ENCODE peak calls at places on chromosomes 11 and 22, in seven cellular contexts. One of them, this sample, is unnamed.

GRCh38 chr11:12478743-12479142 is 101.4 kb downstream of the PARVA start:
- DNase-seq in hepatocyte: no peak
- DNase-seq in fibroblast of lung: peak
- DNase-seq in mammary epithelial cell: peak
- DNase-seq in HCT116: no peak
- DNase-seq in K562: no peak
- DNase-seq in GM23338: no peak
- DNase-seq in this sample: no peak

GRCh38 chr11:74756571-74756970 is 7.9 kb downstream of the RNF169 start:
- DNase-seq in GM23338: no peak
- DNase-seq in K562: no peak
- DNase-seq in mammary epithelial cell: no peak
- DNase-seq in fibroblast of lung: no peak
- DNase-seq in HCT116: no peak
- DNase-seq in hepatocyte: no peak
- DNase-seq in this sample: no peak

GRCh38 chr11:9838961-9839360 is 175.1 kb downstream of the SWAP70 start:
- DNase-seq in mammary epithelial cell: peak
- DNase-seq in GM23338: peak
- DNase-seq in fibroblast of lung: peak
- DNase-seq in hepatocyte: no peak
- DNase-seq in HCT116: no peak
- DNase-seq in K562: no peak
- DNase-seq in this sample: no peak

GRCh38 chr11:65916391-65916790 is 2.5 kb downstream of the C11orf68 start:
- DNase-seq in fibroblast of lung: no peak
- DNase-seq in K562: no peak
- DNase-seq in hepatocyte: no peak
- DNase-seq in GM23338: no peak
- DNase-seq in mammary epithelial cell: no peak
- DNase-seq in HCT116: no peak
- DNase-seq in this sample: no peak

GRCh38 chr11:62394825-62395538 is 23.9 kb upstream of the SCGB1A1 start:
- DNase-seq in GM23338: peak
- DNase-seq in mammary epithelial cell: peak
- DNase-seq in K562: peak
- DNase-seq in hepatocyte: peak
- DNase-seq in fibroblast of lung: peak
- DNase-seq in HCT116: peak
- DNase-seq in this sample: peak

GRCh38 chr11:130476922-130477491 is 28.6 kb downstream of the ADAMTS15 start:
- DNase-seq in fibroblast of lung: no peak
- DNase-seq in hepatocyte: no peak
- DNase-seq in HCT116: no peak
- DNase-seq in mammary epithelial cell: no peak
- DNase-seq in GM23338: no peak
- DNase-seq in K562: no peak
- DNase-seq in this sample: no peak

GRCh38 chr11:44654596-44654995 is 72.2 kb upstream of the TSPAN18 start:
- DNase-seq in fibroblast of lung: no peak
- DNase-seq in K562: no peak
- DNase-seq in mammary epithelial cell: no peak
- DNase-seq in HCT116: no peak
- DNase-seq in hepatocyte: no peak
- DNase-seq in GM23338: no peak
- DNase-seq in this sample: no peak

GRCh38 chr22:26213826-26214225 is 44.6 kb downstream of the SEZ6L start:
- DNase-seq in mammary epithelial cell: no peak
- DNase-seq in fibroblast of lung: no peak
- DNase-seq in HCT116: no peak
- DNase-seq in hepatocyte: no peak
- DNase-seq in GM23338: no peak
- DNase-seq in K562: no peak
- DNase-seq in this sample: no peak

GRCh38 chr11:69049490-69049867 is 747 bp downstream of the TPCN2 start:
- DNase-seq in fibroblast of lung: no peak
- DNase-seq in K562: no peak
- DNase-seq in hepatocyte: no peak
- DNase-seq in GM23338: no peak
- DNase-seq in HCT116: no peak
- DNase-seq in mammary epithelial cell: no peak
- DNase-seq in this sample: peak

GRCh38 chr11:14378171-14378570 is 19.2 kb upstream of the RRAS2 start:
- DNase-seq in K562: no peak
- DNase-seq in hepatocyte: no peak
- DNase-seq in fibroblast of lung: no peak
- DNase-seq in mammary epithelial cell: peak
- DNase-seq in GM23338: no peak
- DNase-seq in HCT116: no peak
- DNase-seq in this sample: no peak

GRCh38 chr22:24772493-24773220 is 1.9 kb downstream of the PIWIL3 start:
- DNase-seq in K562: peak
- DNase-seq in fibroblast of lung: peak
- DNase-seq in HCT116: peak
- DNase-seq in GM23338: peak
- DNase-seq in mammary epithelial cell: peak
- DNase-seq in hepatocyte: peak
- DNase-seq in this sample: peak

GRCh38 chr11:116614306-116615210 is 158.2 kb downstream of the BUD13 start:
- DNase-seq in mammary epithelial cell: no peak
- DNase-seq in hepatocyte: no peak
- DNase-seq in GM23338: no peak
- DNase-seq in HCT116: no peak
- DNase-seq in fibroblast of lung: no peak
- DNase-seq in K562: no peak
- DNase-seq in this sample: no peak

GRCh38 chr11:122784325-122785155 is 53.8 kb upstream of the CRTAM start:
- DNase-seq in mammary epithelial cell: peak
- DNase-seq in HCT116: no peak
- DNase-seq in K562: no peak
- DNase-seq in GM23338: no peak
- DNase-seq in fibroblast of lung: peak
- DNase-seq in hepatocyte: peak
- DNase-seq in this sample: no peak

GRCh38 chr11:57458410-57459111 is 1.8 kb upstream of the RTN4RL2 start:
- DNase-seq in hepatocyte: peak
- DNase-seq in HCT116: no peak
- DNase-seq in GM23338: peak
- DNase-seq in mammary epithelial cell: no peak
- DNase-seq in fibroblast of lung: no peak
- DNase-seq in K562: peak
- DNase-seq in this sample: peak

GRCh38 chr22:22578702-22579424 is 19.8 kb upstream of the PRAME start:
- DNase-seq in GM23338: no peak
- DNase-seq in fibroblast of lung: peak
- DNase-seq in HCT116: no peak
- DNase-seq in mammary epithelial cell: no peak
- DNase-seq in K562: peak
- DNase-seq in hepatocyte: peak
- DNase-seq in this sample: peak

GRCh38 chr22:41799486-41800347 is 762 bp upstream of the CCDC134 start:
- DNase-seq in hepatocyte: peak
- DNase-seq in HCT116: no peak
- DNase-seq in GM23338: peak
- DNase-seq in K562: peak
- DNase-seq in fibroblast of lung: peak
- DNase-seq in mammary epithelial cell: no peak
- DNase-seq in this sample: no peak

GRCh38 chr11:79060534-79060933 is 380.3 kb downstream of the TENM4 start:
- DNase-seq in mammary epithelial cell: no peak
- DNase-seq in HCT116: no peak
- DNase-seq in fibroblast of lung: no peak
- DNase-seq in GM23338: no peak
- DNase-seq in hepatocyte: no peak
- DNase-seq in K562: no peak
- DNase-seq in this sample: no peak

GRCh38 chr11:79857404-79857803 is 416.6 kb upstream of the TENM4 start:
- DNase-seq in hepatocyte: no peak
- DNase-seq in mammary epithelial cell: no peak
- DNase-seq in K562: no peak
- DNase-seq in fibroblast of lung: no peak
- DNase-seq in HCT116: no peak
- DNase-seq in GM23338: no peak
- DNase-seq in this sample: no peak

GRCh38 chr22:43236401-43237166 is 49.6 kb upstream of the TTLL12 start:
- DNase-seq in GM23338: no peak
- DNase-seq in fibroblast of lung: no peak
- DNase-seq in K562: no peak
- DNase-seq in hepatocyte: no peak
- DNase-seq in HCT116: no peak
- DNase-seq in mammary epithelial cell: no peak
- DNase-seq in this sample: no peak

GRCh38 chr11:44936951-44937543 is 13.6 kb downstream of the TP53I11 start:
- DNase-seq in GM23338: no peak
- DNase-seq in HCT116: no peak
- DNase-seq in fibroblast of lung: no peak
- DNase-seq in hepatocyte: no peak
- DNase-seq in K562: no peak
- DNase-seq in mammary epithelial cell: no peak
- DNase-seq in this sample: no peak

GRCh38 chr11:62880231-62880802 is 379 bp upstream of the SLC3A2 start:
- DNase-seq in fibroblast of lung: peak
- DNase-seq in hepatocyte: peak
- DNase-seq in mammary epithelial cell: peak
- DNase-seq in GM23338: no peak
- DNase-seq in K562: no peak
- DNase-seq in HCT116: no peak
- DNase-seq in this sample: peak

GRCh38 chr22:37985050-37985585 is 763 bp upstream of the SOX10 start:
- DNase-seq in hepatocyte: no peak
- DNase-seq in K562: no peak
- DNase-seq in fibroblast of lung: no peak
- DNase-seq in GM23338: no peak
- DNase-seq in mammary epithelial cell: no peak
- DNase-seq in HCT116: no peak
- DNase-seq in this sample: no peak

GRCh38 chr22:37982938-37983859 is 1.2 kb downstream of the SOX10 start:
- DNase-seq in fibroblast of lung: no peak
- DNase-seq in mammary epithelial cell: no peak
- DNase-seq in HCT116: no peak
- DNase-seq in hepatocyte: no peak
- DNase-seq in K562: peak
- DNase-seq in GM23338: peak
- DNase-seq in this sample: no peak

GRCh38 chr22:37985751-37986281 is 1.5 kb upstream of the SOX10 start:
- DNase-seq in mammary epithelial cell: no peak
- DNase-seq in HCT116: no peak
- DNase-seq in hepatocyte: no peak
- DNase-seq in K562: no peak
- DNase-seq in fibroblast of lung: no peak
- DNase-seq in GM23338: no peak
- DNase-seq in this sample: no peak

GRCh38 chr22:37982151-37982838 is 2.1 kb downstream of the SOX10 start:
- DNase-seq in HCT116: no peak
- DNase-seq in fibroblast of lung: no peak
- DNase-seq in hepatocyte: no peak
- DNase-seq in K562: no peak
- DNase-seq in mammary epithelial cell: no peak
- DNase-seq in GM23338: no peak
- DNase-seq in this sample: no peak

GRCh38 chr22:37983860-37984791 is at the start of gene SOX10:
- DNase-seq in GM23338: peak
- DNase-seq in K562: no peak
- DNase-seq in mammary epithelial cell: no peak
- DNase-seq in HCT116: no peak
- DNase-seq in fibroblast of lung: no peak
- DNase-seq in hepatocyte: no peak
- DNase-seq in this sample: no peak
- TF ChIP-seq EZH2 in GM23338: no peak
- TF ChIP-seq EZH2 in K562: no peak
- TF ChIP-seq EZH2 in mammary epithelial cell: no peak
- TF ChIP-seq EZH2 in HCT116: no peak
- TF ChIP-seq EZH2 in fibroblast of lung: no peak
- TF ChIP-seq EZH2 in hepatocyte: peak
- TF ChIP-seq EZH2 in this sample: no peak

DNA sequence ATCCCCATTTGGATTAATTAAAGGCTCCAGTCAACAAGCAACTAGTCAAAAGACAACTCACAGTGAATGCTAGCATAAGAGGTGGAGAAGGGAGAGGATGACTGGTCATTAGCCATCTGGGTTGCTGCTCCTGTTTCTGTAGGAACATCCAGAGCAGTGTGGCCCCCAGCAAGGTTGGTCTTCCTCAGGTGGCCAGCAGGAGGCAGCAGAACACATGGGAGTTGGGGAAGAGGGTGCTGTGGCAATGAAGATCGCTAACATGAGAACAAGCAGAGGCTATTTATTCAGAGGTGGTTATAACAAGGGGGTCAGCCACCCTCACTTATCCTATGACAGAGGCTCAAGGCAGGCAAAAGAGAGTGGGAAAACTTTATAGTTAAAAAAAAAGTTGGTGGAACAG is 21.3 kb downstream of the IZUMO1R start:
- DNase-seq in HCT116: peak
- DNase-seq in mammary epithelial cell: peak
- DNase-seq in K562: peak
- DNase-seq in hepatocyte: peak
- DNase-seq in GM23338: peak
- DNase-seq in fibroblast of lung: no peak
- DNase-seq in this sample: peak
- TF ChIP-seq CTCF in HCT116: peak
- TF ChIP-seq CTCF in mammary epithelial cell: peak
- TF ChIP-seq CTCF in K562: peak
- TF ChIP-seq CTCF in hepatocyte: peak
- TF ChIP-seq CTCF in GM23338: peak
- TF ChIP-seq CTCF in fibroblast of lung: peak
- TF ChIP-seq CTCF in this sample: peak

GRCh38 chr11:120344302-120345004 is 8.2 kb downstream of the ARHGEF12 start:
- DNase-seq in HCT116: peak
- DNase-seq in K562: no peak
- DNase-seq in fibroblast of lung: peak
- DNase-seq in GM23338: no peak
- DNase-seq in hepatocyte: no peak
- DNase-seq in mammary epithelial cell: peak
- DNase-seq in this sample: peak
- TF ChIP-seq EZH2 in HCT116: no peak
- TF ChIP-seq EZH2 in K562: no peak
- TF ChIP-seq EZH2 in fibroblast of lung: no peak
- TF ChIP-seq EZH2 in GM23338: no peak
- TF ChIP-seq EZH2 in hepatocyte: no peak
- TF ChIP-seq EZH2 in mammary epithelial cell: no peak
- TF ChIP-seq EZH2 in this sample: no peak

DNA sequence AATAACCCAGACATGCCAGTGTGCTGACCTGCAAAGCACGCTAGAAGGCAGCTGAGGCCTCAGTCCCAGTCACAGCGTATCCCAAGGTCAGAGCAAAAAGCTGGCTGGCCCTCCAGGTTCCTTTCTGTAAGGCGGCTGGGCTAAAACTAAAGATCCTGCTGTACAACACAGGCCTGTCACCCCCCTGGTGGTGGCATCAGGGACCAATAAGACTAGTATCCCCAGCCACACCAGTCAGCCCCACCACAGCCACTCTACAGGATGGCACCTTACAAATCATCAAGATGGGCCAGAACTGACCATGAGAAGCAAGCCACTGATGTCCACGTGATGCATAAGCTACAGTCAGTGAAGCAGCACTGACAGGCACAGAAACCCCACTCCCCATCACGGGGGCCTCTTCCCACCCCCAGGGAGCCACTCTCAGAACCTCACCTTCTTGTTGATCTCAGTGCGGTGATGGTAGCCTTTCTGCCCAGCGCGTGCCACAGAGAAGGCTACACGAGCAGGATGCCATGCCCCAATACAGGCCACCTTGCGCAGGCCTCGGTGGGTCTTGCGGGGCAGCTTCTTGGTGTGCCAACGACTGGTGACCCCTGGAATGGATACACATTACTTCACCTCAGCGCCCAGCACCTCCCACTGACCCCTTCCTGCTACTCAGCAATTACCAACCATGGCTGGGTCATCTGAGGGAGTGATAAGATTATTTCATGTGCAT is 5.0 kb downstream of the RPL3 start:
- DNase-seq in HCT116: no peak
- DNase-seq in K562: no peak
- DNase-seq in hepatocyte: no peak
- DNase-seq in fibroblast of lung: no peak
- DNase-seq in GM23338: peak
- DNase-seq in mammary epithelial cell: no peak
- DNase-seq in this sample: no peak
- TF ChIP-seq CTCF in HCT116: peak
- TF ChIP-seq CTCF in K562: peak
- TF ChIP-seq CTCF in hepatocyte: no peak
- TF ChIP-seq CTCF in fibroblast of lung: peak
- TF ChIP-seq CTCF in GM23338: peak
- TF ChIP-seq CTCF in mammary epithelial cell: no peak
- TF ChIP-seq CTCF in this sample: no peak

This sample was measured in A673.